ENCODE peak calls at places on chromosomes 5 and 9, in five cellular contexts. One of them, this sample, is unnamed.

GRCh38 chr9:21810388-21810787 is 8.0 kb downstream of the MTAP start:
- DNase-seq in caudate nucleus: no peak
- DNase-seq in activated T-helper 1 cell treated with anti-CD3 and anti-CD28 coated beads, Interleukin-2, amount 50 U/mL, for 16 hours: no peak
- DNase-seq in naive thymus-derived CD8-positive, alpha-beta T cell: no peak
- DNase-seq in ELF-1: no peak
- DNase-seq in this sample: no peak

GRCh38 chr5:137233726-137234125 is 265.4 kb downstream of the SPOCK1 start:
- DNase-seq in caudate nucleus: no peak
- DNase-seq in activated T-helper 1 cell treated with anti-CD3 and anti-CD28 coated beads, Interleukin-2, amount 50 U/mL, for 16 hours: no peak
- DNase-seq in naive thymus-derived CD8-positive, alpha-beta T cell: no peak
- DNase-seq in ELF-1: no peak
- DNase-seq in this sample: no peak

GRCh38 chr9:80649001-80649420 is 1040.3 kb downstream of the TLE1 start:
- DNase-seq in caudate nucleus: no peak
- DNase-seq in activated T-helper 1 cell treated with anti-CD3 and anti-CD28 coated beads, Interleukin-2, amount 50 U/mL, for 16 hours: no peak
- DNase-seq in naive thymus-derived CD8-positive, alpha-beta T cell: no peak
- DNase-seq in ELF-1: no peak
- DNase-seq in this sample: no peak

GRCh38 chr5:96687812-96688453 is 25.8 kb downstream of the CAST start:
- DNase-seq in caudate nucleus: no peak
- DNase-seq in activated T-helper 1 cell treated with anti-CD3 and anti-CD28 coated beads, Interleukin-2, amount 50 U/mL, for 16 hours: no peak
- DNase-seq in naive thymus-derived CD8-positive, alpha-beta T cell: no peak
- DNase-seq in ELF-1: no peak
- DNase-seq in this sample: no peak

GRCh38 chr5:150400327-150401075 is 12.2 kb downstream of the CD74 start:
- DNase-seq in caudate nucleus: no peak
- DNase-seq in activated T-helper 1 cell treated with anti-CD3 and anti-CD28 coated beads, Interleukin-2, amount 50 U/mL, for 16 hours: no peak
- DNase-seq in naive thymus-derived CD8-positive, alpha-beta T cell: no peak
- DNase-seq in ELF-1: no peak
- DNase-seq in this sample: no peak

GRCh38 chr5:136094913-136095641 is 37.6 kb upstream of the SMAD5 start:
- DNase-seq in caudate nucleus: no peak
- DNase-seq in activated T-helper 1 cell treated with anti-CD3 and anti-CD28 coated beads, Interleukin-2, amount 50 U/mL, for 16 hours: no peak
- DNase-seq in naive thymus-derived CD8-positive, alpha-beta T cell: no peak
- DNase-seq in ELF-1: no peak
- DNase-seq in this sample: no peak

GRCh38 chr9:92484563-92484962 is 2.3 kb upstream of the ASPN start:
- DNase-seq in caudate nucleus: no peak
- DNase-seq in activated T-helper 1 cell treated with anti-CD3 and anti-CD28 coated beads, Interleukin-2, amount 50 U/mL, for 16 hours: no peak
- DNase-seq in naive thymus-derived CD8-positive, alpha-beta T cell: no peak
- DNase-seq in ELF-1: no peak
- DNase-seq in this sample: no peak

GRCh38 chr5:6719417-6719816 is 6.2 kb downstream of the TENT4A start:
- DNase-seq in caudate nucleus: no peak
- DNase-seq in activated T-helper 1 cell treated with anti-CD3 and anti-CD28 coated beads, Interleukin-2, amount 50 U/mL, for 16 hours: no peak
- DNase-seq in naive thymus-derived CD8-positive, alpha-beta T cell: no peak
- DNase-seq in ELF-1: no peak
- DNase-seq in this sample: no peak

GRCh38 chr9:99040911-99041582 is 63.9 kb upstream of the TGFBR1 start:
- DNase-seq in caudate nucleus: peak
- DNase-seq in activated T-helper 1 cell treated with anti-CD3 and anti-CD28 coated beads, Interleukin-2, amount 50 U/mL, for 16 hours: no peak
- DNase-seq in naive thymus-derived CD8-positive, alpha-beta T cell: no peak
- DNase-seq in ELF-1: peak
- DNase-seq in this sample: no peak

GRCh38 chr5:76083555-76084495 is 642 bp downstream of the SV2C start:
- DNase-seq in caudate nucleus: no peak
- DNase-seq in activated T-helper 1 cell treated with anti-CD3 and anti-CD28 coated beads, Interleukin-2, amount 50 U/mL, for 16 hours: no peak
- DNase-seq in naive thymus-derived CD8-positive, alpha-beta T cell: no peak
- DNase-seq in ELF-1: peak
- DNase-seq in this sample: no peak

GRCh38 chr5:34686762-34687268 is 30.7 kb downstream of the RAI14 start:
- DNase-seq in caudate nucleus: peak
- DNase-seq in activated T-helper 1 cell treated with anti-CD3 and anti-CD28 coated beads, Interleukin-2, amount 50 U/mL, for 16 hours: no peak
- DNase-seq in naive thymus-derived CD8-positive, alpha-beta T cell: no peak
- DNase-seq in ELF-1: peak
- DNase-seq in this sample: peak

GRCh38 chr9:123763910-123764588 is 165.9 kb downstream of the DENND1A start:
- DNase-seq in caudate nucleus: no peak
- DNase-seq in activated T-helper 1 cell treated with anti-CD3 and anti-CD28 coated beads, Interleukin-2, amount 50 U/mL, for 16 hours: no peak
- DNase-seq in naive thymus-derived CD8-positive, alpha-beta T cell: no peak
- DNase-seq in ELF-1: no peak
- DNase-seq in this sample: no peak

GRCh38 chr5:172383231-172383802 is 71.0 kb downstream of the SH3PXD2B start:
- DNase-seq in caudate nucleus: no peak
- DNase-seq in activated T-helper 1 cell treated with anti-CD3 and anti-CD28 coated beads, Interleukin-2, amount 50 U/mL, for 16 hours: no peak
- DNase-seq in naive thymus-derived CD8-positive, alpha-beta T cell: no peak
- DNase-seq in ELF-1: no peak
- DNase-seq in this sample: no peak

GRCh38 chr9:108182950-108183381 is 672.8 kb downstream of the ACTL7B start:
- DNase-seq in caudate nucleus: no peak
- DNase-seq in activated T-helper 1 cell treated with anti-CD3 and anti-CD28 coated beads, Interleukin-2, amount 50 U/mL, for 16 hours: no peak
- DNase-seq in naive thymus-derived CD8-positive, alpha-beta T cell: no peak
- DNase-seq in ELF-1: no peak
- DNase-seq in this sample: no peak

GRCh38 chr5:1545798-1546355 is 22.1 kb upstream of the LPCAT1 start:
- DNase-seq in caudate nucleus: no peak
- DNase-seq in activated T-helper 1 cell treated with anti-CD3 and anti-CD28 coated beads, Interleukin-2, amount 50 U/mL, for 16 hours: no peak
- DNase-seq in naive thymus-derived CD8-positive, alpha-beta T cell: no peak
- DNase-seq in ELF-1: no peak
- DNase-seq in this sample: peak

This sample was measured in upper lobe of right lung.